ENCODE peak calls at places on chromosomes 2 and 18, in nine cellular contexts. V is T-helper 17 cell; N is cortex of kidney; I is RKO; T is activated CD8-positive, alpha-beta memory T cell treated with anti-CD3 and anti-CD28 coated beads for 1 hour; X is effector CD8-positive, alpha-beta T cell; J is left cardiac atrium; P is COLO829; D is C1 segment of cervical spinal cord. L is an unnamed sample.

GRCh38 chr2:6926071-6926732 is 9.0 kb downstream of the RNF144A start:
- DNase-seq in T (no peak), P (no peak), N (no peak), J (no peak), V (no peak), X (no peak), D (no peak), I (no peak), L (peak)

GRCh38 chr18:45621068-45621511 is 5.8 kb downstream of the SLC14A2 start:
- DNase-seq in J (peak), T (no peak), I (peak), N (no peak), V (peak), D (no peak), X (peak), P (peak), L (peak)

GRCh38 chr2:130190237-130190636 is 8.0 kb downstream of the TUBA3E start:
- DNase-seq in X (no peak), J (no peak), I (no peak), P (no peak), T (no peak), V (no peak), N (no peak), D (no peak), L (no peak)

GRCh38 chr18:48796491-48797205 is 154.1 kb downstream of the SMAD7 start:
- DNase-seq in I (no peak), X (no peak), V (no peak), N (no peak), T (no peak), P (no peak), D (no peak), J (peak), L (no peak)

GRCh38 chr18:64409511-64409910 is 260.6 kb upstream of the LINC00305 start:
- DNase-seq in J (no peak), V (no peak), T (no peak), I (peak), N (no peak), P (peak), X (no peak), D (no peak), L (no peak)

GRCh38 chr2:16630463-16630862 is 35.2 kb downstream of the CYRIA start:
- DNase-seq in N (no peak), V (no peak), D (no peak), J (no peak), P (no peak), T (no peak), X (no peak), I (no peak), L (no peak)

GRCh38 chr2:6072757-6073156 is 380.6 kb downstream of the SOX11 start:
- DNase-seq in T (no peak), P (no peak), N (no peak), J (no peak), D (no peak), V (no peak), X (no peak), I (no peak), L (no peak)

GRCh38 chr18:48915621-48916425 is 34.9 kb downstream of the SMAD7 start:
- DNase-seq in I (no peak), N (no peak), P (no peak), V (no peak), T (no peak), X (no peak), D (no peak), J (peak), L (no peak)

GRCh38 chr18:1002653-1003178 is 98.0 kb downstream of the ADCYAP1 start:
- DNase-seq in V (no peak), X (no peak), J (no peak), N (no peak), P (peak), I (peak), T (no peak), D (no peak), L (no peak)

GRCh38 chr2:219041252-219041651 is at the start of gene CFAP65:
- DNase-seq in P (peak), T (no peak), D (no peak), J (peak), X (no peak), N (no peak), V (no peak), I (no peak), L (peak)

GRCh38 chr2:203361922-203362321 is 33.7 kb downstream of the ABI2 start:
- DNase-seq in D (no peak), P (no peak), N (no peak), T (no peak), V (no peak), X (no peak), I (no peak), J (no peak), L (no peak)

GRCh38 chr18:63316612-63317555 is 2.7 kb downstream of the BCL2 start:
- DNase-seq in P (no peak), T (no peak), X (no peak), V (no peak), N (no peak), I (peak), D (no peak), J (no peak), L (no peak)

GRCh38 chr2:238727585-238728321 is 120.1 kb upstream of the TWIST2 start:
- DNase-seq in T (no peak), D (no peak), P (no peak), J (peak), N (no peak), I (no peak), V (no peak), X (no peak), L (no peak)

GRCh38 chr2:196331816-196332215 is 160.4 kb upstream of the STK17B start:
- DNase-seq in I (no peak), N (no peak), D (no peak), V (no peak), P (no peak), J (no peak), T (no peak), X (no peak), L (no peak)

GRCh38 chr2:71071681-71072398 is 3.4 kb downstream of the NAGK start:
- DNase-seq in P (no peak), D (no peak), T (no peak), J (no peak), V (peak), X (peak), N (no peak), I (no peak), L (no peak)

GRCh38 chr2:68918497-68918896 is 34.2 kb downstream of the GKN2 start:
- DNase-seq in J (no peak), D (no peak), X (no peak), V (no peak), T (no peak), I (no peak), N (no peak), P (peak), L (no peak)